ENCODE peak calls at places on chromosomes 11 and 22, in five cellular contexts. D is mesendoderm, L is tibial artery, S is Panc1, A is colonic mucosa. P is an unnamed sample.

GRCh38 chr11:118608268-118609214 is 1.1 kb downstream of the PHLDB1 start:
- DNase-seq in S (no peak), D (peak; percentile 17), A (peak; percentile 58), L (peak; percentile 84), P (peak; percentile 51)

GRCh38 chr11:76620471-76620870 is 50.1 kb downstream of the LRRC32 start:
- DNase-seq in D (no peak), A (no peak), L (no peak), S (peak; percentile 8), P (no peak)

GRCh38 chr11:9802291-9802861 is 138.5 kb downstream of the SWAP70 start:
- DNase-seq in D (peak; percentile 84), S (no peak), A (no peak), L (no peak), P (no peak)

GRCh38 chr11:74546752-74547151 is 45.6 kb upstream of the POLD3 start:
- DNase-seq in D (no peak), A (peak; percentile 89), S (no peak), L (no peak), P (no peak)

GRCh38 chr11:12356944-12357655 is 20.3 kb upstream of the PARVA start:
- DNase-seq in D (peak; percentile 93), S (no peak), L (no peak), A (no peak), P (no peak)

GRCh38 chr11:48081151-48082010 is 101.0 kb downstream of the PTPRJ start:
- DNase-seq in S (no peak), A (no peak), D (no peak), L (peak; percentile 89), P (no peak)

GRCh38 chr11:120186408-120186798 is 24.4 kb upstream of the OAF start:
- DNase-seq in D (no peak), L (no peak), S (no peak), A (no peak), P (no peak)

GRCh38 chr11:60951909-60952741 is at the start of gene SLC15A3:
- DNase-seq in A (peak; percentile 47), S (no peak), D (peak; percentile 76), L (peak; percentile 86), P (no peak)

GRCh38 chr11:82701847-82702520 is 31.7 kb downstream of the FAM181B start:
- DNase-seq in L (no peak), D (peak; percentile 66), A (peak; percentile 22), S (no peak), P (peak; percentile 61)

GRCh38 chr11:1570531-1570895 is 1.6 kb downstream of the DUSP8 start:
- DNase-seq in A (peak; percentile 19), S (no peak), D (no peak), L (no peak), P (no peak)

GRCh38 chr11:1570896-1571759 is 943 bp downstream of the DUSP8 start:
- DNase-seq in L (no peak), D (peak; percentile 60), S (no peak), A (peak; percentile 31), P (no peak)

GRCh38 chr11:1569251-1569780 is 2.8 kb downstream of the DUSP8 start:
- DNase-seq in D (no peak), A (peak; percentile 82), L (no peak), S (no peak), P (no peak)

GRCh38 chr11:1568451-1568911 is 3.6 kb downstream of the DUSP8 start:
- DNase-seq in A (peak; percentile 20), S (no peak), D (peak; percentile 96), L (peak; percentile 21), P (no peak)

GRCh38 chr11:1570001-1570453 is 2.0 kb downstream of the DUSP8 start:
- DNase-seq in S (no peak), D (no peak), A (peak; percentile 23), L (no peak), P (no peak)
- H3K27ac ChIP-seq in S (no peak overlapping the region), D (no peak overlapping the region), A (no peak overlapping the region), L (peak overlapping the region; percentile 89), P (no peak overlapping the region)

GRCh38 chr11:44877908-44878459 is 72.7 kb downstream of the TP53I11 start:
- DNase-seq in S (no peak), D (peak; percentile 61), A (no peak), L (no peak), P (peak; percentile 59)
- H3K4me3 ChIP-seq in S (no peak overlapping the region), D (no peak overlapping the region), A (no peak overlapping the region), L (no peak overlapping the region), P (no peak overlapping the region)

GRCh38 chr22:27468712-27469111 is 332.8 kb downstream of the MN1 start:
- DNase-seq in D (no peak), S (no peak), A (no peak), L (no peak), P (no peak)
- H3K27ac ChIP-seq in D (no peak overlapping the region), S (no peak overlapping the region), A (no peak overlapping the region), L (no peak overlapping the region), P (no peak overlapping the region)

GRCh38 chr11:45411221-45411946 is 125.2 kb upstream of the SYT13 start:
- DNase-seq in A (no peak), S (no peak), L (no peak), D (peak; percentile 82), P (peak; percentile 58)

GRCh38 chr11:45412033-45412432 is 125.9 kb upstream of the SYT13 start:
- DNase-seq in L (no peak), D (peak; percentile 96), A (no peak), S (no peak), P (no peak)

GRCh38 chr11:45409587-45409986 is 123.4 kb upstream of the SYT13 start:
- DNase-seq in L (no peak), D (peak; percentile 74), S (no peak), A (no peak), P (no peak)

GRCh38 chr11:45412521-45412920 is 126.4 kb upstream of the SYT13 start:
- DNase-seq in D (peak; percentile 83), S (no peak), A (no peak), L (no peak), P (no peak)

GRCh38 chr11:45410391-45411215 is 124.5 kb upstream of the SYT13 start:
- DNase-seq in D (peak; percentile 96), S (no peak), L (no peak), A (no peak), P (no peak)
- H3K4me3 ChIP-seq in D (no peak overlapping the region), S (no peak overlapping the region), L (no peak overlapping the region), A (no peak overlapping the region), P (no peak overlapping the region)

DNA sequence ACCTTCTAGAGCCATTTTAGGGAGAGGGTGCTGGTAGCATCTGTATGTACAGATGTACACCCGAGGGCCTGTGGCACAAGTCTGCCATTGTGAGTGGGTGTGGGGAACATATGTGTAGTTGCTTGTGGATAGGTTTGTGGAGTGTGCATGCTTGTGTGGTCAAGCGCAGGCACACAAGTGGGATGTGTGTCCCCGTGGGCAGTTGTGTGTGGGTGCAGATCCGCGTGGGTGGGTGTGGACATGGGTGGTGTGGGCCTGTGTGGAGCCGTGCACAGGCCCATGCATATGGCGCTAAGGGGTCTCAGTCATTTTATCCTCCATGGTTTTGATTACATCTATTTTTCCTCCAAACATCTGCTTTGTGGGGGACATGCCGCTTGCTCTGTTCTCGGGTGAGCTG is 28.8 kb downstream of the ALX4 start:
- DNase-seq in L (no peak), S (no peak), D (no peak), A (no peak), P (no peak)
- H3K27ac ChIP-seq in L (no peak overlapping the region), S (no peak overlapping the region), D (no peak overlapping the region), A (no peak overlapping the region), P (no peak overlapping the region)

DNA sequence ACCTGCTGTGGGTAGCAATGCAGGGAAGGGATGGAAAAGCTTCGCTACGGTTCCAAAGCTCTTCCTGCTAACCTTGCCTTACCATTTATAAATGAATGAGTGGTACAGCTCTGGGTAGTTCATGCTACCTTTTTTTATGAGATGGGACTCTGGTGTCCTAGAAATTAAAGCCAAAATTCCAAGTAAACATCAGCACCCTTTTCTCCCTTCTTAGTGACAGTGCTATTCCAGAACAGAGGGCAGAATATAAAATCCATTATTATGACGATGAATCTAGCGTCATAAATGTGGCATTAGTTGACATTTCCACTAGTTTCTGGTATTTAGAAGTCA is 447 bp upstream of the SVIP start:
- DNase-seq in A (no peak), L (no peak), D (no peak), S (no peak), P (no peak)
- H3K4me3 ChIP-seq in A (no peak overlapping the region), L (peak overlapping the region; percentile 89), D (no peak overlapping the region), S (peak overlapping the region; percentile 82), P (peak overlapping the region; percentile 48)

GRCh38 chr11:122306776-122307479 is 190.9 kb upstream of the BLID start:
- DNase-seq in L (no peak), D (peak; percentile 80), A (no peak), S (no peak), P (no peak)
- H3K27ac ChIP-seq in L (no peak overlapping the region), D (no peak overlapping the region), A (no peak overlapping the region), S (no peak overlapping the region), P (no peak overlapping the region)

GRCh38 chr11:96486890-96487633 is 97.2 kb downstream of the JRKL start:
- DNase-seq in S (no peak), A (peak; percentile 73), D (peak; percentile 75), L (no peak), P (peak; percentile 30)
- H3K4me3 ChIP-seq in S (no peak overlapping the region), A (peak overlapping the region; percentile 6), D (no peak overlapping the region), L (no peak overlapping the region), P (no peak overlapping the region)

GRCh38 chr11:16936643-16937042 is 77.6 kb downstream of the PLEKHA7 start:
- DNase-seq in D (peak; percentile 85), A (no peak), S (no peak), L (no peak), P (peak; percentile 86)
- H3K27ac ChIP-seq in D (no peak overlapping the region), A (no peak overlapping the region), S (no peak overlapping the region), L (no peak overlapping the region), P (peak overlapping the region; percentile 98)

GRCh38 chr11:22192642-22193347 is at the start of gene ANO5:
- DNase-seq in A (peak; percentile 88), L (peak; percentile 32), D (peak; percentile 85), S (no peak), P (peak; percentile 80)

GRCh38 chr11:22192289-22192641 is 620 bp upstream of the ANO5 start:
- DNase-seq in L (no peak), A (peak; percentile 57), D (peak; percentile 79), S (no peak), P (no peak)

GRCh38 chr11:22194907-22195306 is 2.0 kb downstream of the ANO5 start:
- DNase-seq in A (no peak), L (no peak), D (no peak), S (no peak), P (no peak)

GRCh38 chr11:22190827-22191463 is 1.9 kb upstream of the ANO5 start:
- DNase-seq in L (no peak), S (no peak), A (no peak), D (no peak), P (no peak)

GRCh38 chr11:22193348-22194051 is 615 bp downstream of the ANO5 start:
- DNase-seq in S (no peak), D (peak; percentile 83), L (peak; percentile 19), A (peak; percentile 34), P (no peak)
- H3K4me3 ChIP-seq in S (peak overlapping the region; percentile 51), D (peak overlapping the region; percentile 51), L (peak overlapping the region; percentile 64), A (peak overlapping the region; percentile 64), P (peak overlapping the region; percentile 49)

P was measured in cardiac muscle cell.